ENCODE peak calls at places on chromosomes 13 and 19, in five cellular contexts. V is testis, D is ovary, E is lower leg skin, B is upper lobe of left lung. J is an unnamed sample.

GRCh38 chr13:30340367-30341184 is 33.2 kb upstream of the KATNAL1 start:
- DNase-seq in B (peak; percentile 60), D (peak; percentile 81), E (peak; percentile 92), V (peak; percentile 40), J (no peak)

GRCh38 chr19:13099073-13099999 is 3.3 kb downstream of the LYL1 start:
- DNase-seq in B (peak; percentile 92), V (peak; percentile 67), D (peak; percentile 46), E (no peak), J (no peak)

GRCh38 chr13:97423300-97424045 is 10.5 kb upstream of the RAP2A start:
- DNase-seq in V (no peak), E (no peak), D (no peak), B (no peak), J (no peak)

GRCh38 chr19:51407631-51408131 is 9.8 kb downstream of the SIGLEC10 start:
- DNase-seq in D (no peak), E (no peak), B (no peak), V (peak; percentile 60), J (peak; percentile 17)

GRCh38 chr19:18439025-18439909 is 1.3 kb upstream of the ISYNA1 start:
- DNase-seq in B (no peak), D (peak; percentile 70), V (peak; percentile 82), E (no peak), J (no peak)

GRCh38 chr13:43766766-43767165 is 20.0 kb downstream of the ENOX1 start:
- DNase-seq in B (no peak), E (no peak), D (peak; percentile 32), V (no peak), J (no peak)

GRCh38 chr19:38724380-38724854 is 19.9 kb downstream of the CAPN12 start:
- DNase-seq in D (no peak), V (no peak), B (no peak), E (no peak), J (no peak)

GRCh38 chr13:33003458-33004019 is 12.7 kb upstream of the KL start:
- DNase-seq in B (no peak), E (no peak), V (no peak), D (no peak), J (no peak)

GRCh38 chr19:57773488-57773887 is 4.0 kb downstream of the ZNF586 start:
- DNase-seq in E (no peak), B (no peak), V (no peak), D (no peak), J (no peak)

GRCh38 chr13:26254583-26255102 is 714 bp downstream of the CDK8 start:
- DNase-seq in D (peak; percentile 42), V (peak; percentile 66), E (peak; percentile 89), B (peak; percentile 70), J (peak; percentile 14)

GRCh38 chr13:113663934-113664333 is 3.1 kb upstream of the GRK1 start:
- DNase-seq in B (peak; percentile 14), D (no peak), E (peak; percentile 64), V (no peak), J (no peak)

GRCh38 chr13:25214371-25215252 is 42.5 kb upstream of the AMER2 start:
- DNase-seq in D (no peak), V (peak; percentile 16), E (peak; percentile 68), B (no peak), J (no peak)

GRCh38 chr19:10138879-10139795 is 19.4 kb upstream of the EIF3G start:
- DNase-seq in D (no peak), V (no peak), E (no peak), B (no peak), J (no peak)

GRCh38 chr19:10135551-10136334 is 16.0 kb upstream of the EIF3G start:
- DNase-seq in B (peak; percentile 82), E (no peak), V (no peak), D (no peak), J (no peak)

GRCh38 chr19:10136936-10137335 is 17.2 kb upstream of the EIF3G start:
- DNase-seq in E (no peak), V (no peak), B (no peak), D (no peak), J (no peak)

GRCh38 chr19:10139952-10140351 is 20.3 kb upstream of the EIF3G start:
- DNase-seq in B (no peak), E (no peak), V (no peak), D (no peak), J (no peak)

GRCh38 chr19:10137751-10138682 is 18.3 kb upstream of the EIF3G start:
- DNase-seq in E (no peak), V (no peak), D (no peak), B (no peak), J (no peak)
- TF ChIP-seq POLR2A in E (no peak), V (no peak), D (no peak), B (no peak), J (no peak)

DNA sequence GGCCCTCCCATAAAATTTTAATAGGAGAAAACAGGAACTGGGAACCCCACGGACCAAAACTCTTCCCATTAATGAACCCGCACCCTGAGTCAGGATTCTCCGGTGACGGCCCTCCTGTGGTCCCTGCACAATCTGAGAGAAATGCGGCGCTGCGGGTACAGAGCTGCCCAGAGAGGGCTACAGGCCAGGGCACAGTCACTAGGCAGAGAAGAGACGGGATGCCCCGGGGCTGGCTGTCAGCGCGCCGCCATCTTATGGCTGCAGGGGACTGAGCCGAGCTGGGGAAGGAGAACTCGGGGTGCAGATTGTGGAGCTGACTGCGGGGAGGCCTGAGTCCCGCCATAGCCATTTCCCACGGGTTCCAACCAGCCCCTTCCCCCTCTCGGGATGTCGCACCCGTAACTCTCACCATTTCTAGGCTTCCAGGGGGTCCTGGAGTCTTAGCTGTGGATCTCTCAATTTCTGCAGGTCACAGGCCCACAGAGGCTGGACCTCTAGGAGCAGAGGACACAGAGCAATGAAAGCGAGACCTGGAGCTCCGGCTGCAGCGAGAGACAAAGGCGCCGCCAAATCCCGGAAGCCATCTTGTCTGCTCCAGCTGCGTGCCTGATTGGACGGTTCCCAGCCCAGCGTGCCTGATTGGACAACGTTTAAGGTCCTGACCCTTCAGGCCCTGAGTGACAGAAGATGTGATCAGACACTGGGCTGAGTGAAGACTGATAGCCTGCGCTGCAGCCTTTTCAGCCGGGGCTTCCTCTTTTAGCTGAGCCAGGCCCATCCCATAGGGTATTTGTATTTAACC is at the start of gene ZNF675:
- DNase-seq in D (peak; percentile 84), B (peak; percentile 95), E (peak; percentile 99), V (peak; percentile 97), J (peak; percentile 63)
- TF ChIP-seq POLR2A in D (no peak), B (peak; percentile 31), E (no peak), V (no peak), J (peak; percentile 76)

GRCh38 chr19:7705387-7706187 is 3.7 kb upstream of the FCER2 start:
- DNase-seq in D (no peak), B (peak; percentile 78), V (peak; percentile 21), E (peak; percentile 90), J (no peak)
- TF ChIP-seq POLR2A in D (no peak), B (no peak), V (no peak), E (no peak), J (no peak)

GRCh38 chr13:40660270-40660669 is 6.2 kb downstream of the FOXO1 start:
- DNase-seq in V (no peak), D (no peak), B (no peak), E (no peak), J (no peak)
- TF ChIP-seq POLR2A in V (no peak), D (no peak), B (no peak), E (no peak), J (no peak)

GRCh38 chr13:36344173-36344572 is 2.0 kb downstream of the SPART start:
- DNase-seq in V (no peak), B (no peak), D (peak; percentile 74), E (no peak), J (no peak)

GRCh38 chr13:36345438-36346221 is 564 bp downstream of the SPART start:
- DNase-seq in B (peak; percentile 81), E (peak; percentile 96), D (peak; percentile 88), V (peak; percentile 91), J (peak; percentile 15)

GRCh38 chr13:36344886-36345437 is 1.2 kb downstream of the SPART start:
- DNase-seq in B (no peak), V (peak; percentile 46), D (peak; percentile 30), E (no peak), J (no peak)

GRCh38 chr13:36347826-36348225 is 1.6 kb upstream of the SPART start:
- DNase-seq in E (no peak), D (no peak), V (no peak), B (no peak), J (no peak)

GRCh38 chr13:36346222-36347083 is at the start of gene SPART:
- DNase-seq in V (peak; percentile 97), B (peak; percentile 95), D (peak; percentile 96), E (peak; percentile 98), J (peak; percentile 57)
- TF ChIP-seq POLR2A in V (peak; percentile 73), B (peak; percentile 87), D (peak; percentile 85), E (no peak), J (peak; percentile 42)

GRCh38 chr19:16098821-16099220 is 12.9 kb upstream of the RAB8A start:
- DNase-seq in V (no peak), E (no peak), D (no peak), B (no peak), J (no peak)
- TF ChIP-seq POLR2A in V (no peak), E (no peak), D (no peak), B (no peak), J (no peak)

DNA sequence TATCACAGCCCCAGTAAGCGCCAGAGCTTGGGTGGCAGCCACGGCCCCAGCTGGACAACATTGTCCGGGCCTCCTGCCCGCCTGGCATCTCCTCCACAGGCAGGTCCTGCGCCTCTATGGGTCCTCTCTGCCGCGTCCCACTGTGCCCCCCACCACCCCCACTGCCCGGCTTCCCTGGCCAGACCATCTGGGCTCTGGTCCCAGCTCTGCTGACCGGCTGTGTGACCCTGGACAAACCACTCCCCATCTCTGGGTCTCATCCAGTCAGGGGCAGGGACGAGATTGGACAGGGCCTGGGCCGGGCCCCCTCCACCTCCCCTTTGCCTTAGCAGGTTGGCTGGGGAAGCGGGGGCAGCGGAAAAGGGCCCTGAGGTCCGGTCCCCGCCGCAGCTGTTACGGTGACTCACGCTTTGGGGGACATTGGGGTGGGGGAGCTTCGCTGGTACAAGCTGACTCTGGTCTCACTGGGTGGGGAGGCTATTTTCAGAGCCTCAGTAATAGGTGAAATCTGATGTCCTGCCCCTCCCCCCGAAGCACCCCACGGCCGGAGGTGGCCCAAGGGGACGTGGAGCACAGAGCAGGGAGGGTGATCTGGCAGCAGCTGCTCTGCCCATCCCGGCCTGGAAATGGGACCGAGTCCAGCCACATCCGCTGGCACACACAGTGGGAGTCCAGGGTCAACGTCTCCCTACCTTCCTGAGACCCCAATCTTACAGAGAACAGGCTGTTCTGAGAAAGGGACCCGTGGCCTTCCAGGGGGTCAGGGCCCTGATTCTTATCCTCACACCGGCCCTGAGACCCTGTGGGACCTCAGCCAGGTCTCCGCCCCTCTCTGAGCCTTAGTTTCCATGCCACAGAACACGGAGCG is 9.1 kb downstream of the NFIC start:
- DNase-seq in E (peak; percentile 95), D (peak; percentile 94), B (peak; percentile 70), V (peak; percentile 94), J (peak; percentile 59)
- TF ChIP-seq POLR2A in E (no peak), D (no peak), B (no peak), V (no peak), J (no peak)

J was measured in H54.